ENCODE peak calls at places on chromosomes 4 and X, in seven cellular contexts. One of them, this sample, is unnamed.

GRCh38 chr4:86387013-86387412 is 27.2 kb upstream of the MAPK10 start:
- DNase-seq in NCI-H460: no peak
- DNase-seq in stimulated activated CD4-positive, alpha-beta T cell treated with anti-CD3 and anti-CD28 coated beads, Interleukin-15, amount 100 ng/mL, for 1 hour: no peak
- DNase-seq in BJ: no peak
- DNase-seq in NCI-H1092: no peak
- DNase-seq in activated T-cell treated with anti-CD3 and anti-CD28 coated beads for 24 hours: no peak
- DNase-seq in H54: no peak
- DNase-seq in this sample: no peak

GRCh38 chrX:68941385-68941952 is 112.6 kb downstream of the EFNB1 start:
- DNase-seq in NCI-H460: no peak
- DNase-seq in stimulated activated CD4-positive, alpha-beta T cell treated with anti-CD3 and anti-CD28 coated beads, Interleukin-15, amount 100 ng/mL, for 1 hour: no peak
- DNase-seq in BJ: no peak
- DNase-seq in NCI-H1092: no peak
- DNase-seq in activated T-cell treated with anti-CD3 and anti-CD28 coated beads for 24 hours: no peak
- DNase-seq in H54: no peak
- DNase-seq in this sample: no peak

GRCh38 chr4:5747746-5748365 is 36.9 kb downstream of the EVC start:
- DNase-seq in NCI-H460: no peak
- DNase-seq in stimulated activated CD4-positive, alpha-beta T cell treated with anti-CD3 and anti-CD28 coated beads, Interleukin-15, amount 100 ng/mL, for 1 hour: no peak
- DNase-seq in BJ: peak
- DNase-seq in NCI-H1092: no peak
- DNase-seq in activated T-cell treated with anti-CD3 and anti-CD28 coated beads for 24 hours: no peak
- DNase-seq in H54: no peak
- DNase-seq in this sample: no peak

GRCh38 chrX:151151668-151152267 is 24.6 kb upstream of the GPR50 start:
- DNase-seq in NCI-H460: peak
- DNase-seq in stimulated activated CD4-positive, alpha-beta T cell treated with anti-CD3 and anti-CD28 coated beads, Interleukin-15, amount 100 ng/mL, for 1 hour: no peak
- DNase-seq in BJ: no peak
- DNase-seq in NCI-H1092: peak
- DNase-seq in activated T-cell treated with anti-CD3 and anti-CD28 coated beads for 24 hours: peak
- DNase-seq in H54: no peak
- DNase-seq in this sample: peak

GRCh38 chrX:13254076-13254785 is 65.6 kb downstream of the ATXN3L start:
- DNase-seq in NCI-H460: peak
- DNase-seq in stimulated activated CD4-positive, alpha-beta T cell treated with anti-CD3 and anti-CD28 coated beads, Interleukin-15, amount 100 ng/mL, for 1 hour: no peak
- DNase-seq in BJ: no peak
- DNase-seq in NCI-H1092: no peak
- DNase-seq in activated T-cell treated with anti-CD3 and anti-CD28 coated beads for 24 hours: no peak
- DNase-seq in H54: peak
- DNase-seq in this sample: no peak

GRCh38 chrX:47166126-47166525 is 21.1 kb downstream of the RBM10 start:
- DNase-seq in NCI-H460: no peak
- DNase-seq in stimulated activated CD4-positive, alpha-beta T cell treated with anti-CD3 and anti-CD28 coated beads, Interleukin-15, amount 100 ng/mL, for 1 hour: no peak
- DNase-seq in BJ: no peak
- DNase-seq in NCI-H1092: no peak
- DNase-seq in activated T-cell treated with anti-CD3 and anti-CD28 coated beads for 24 hours: no peak
- DNase-seq in H54: no peak
- DNase-seq in this sample: no peak

GRCh38 chrX:115940888-115941332 is 229.6 kb upstream of the AGTR2 start:
- DNase-seq in NCI-H460: no peak
- DNase-seq in stimulated activated CD4-positive, alpha-beta T cell treated with anti-CD3 and anti-CD28 coated beads, Interleukin-15, amount 100 ng/mL, for 1 hour: no peak
- DNase-seq in BJ: no peak
- DNase-seq in NCI-H1092: peak
- DNase-seq in activated T-cell treated with anti-CD3 and anti-CD28 coated beads for 24 hours: no peak
- DNase-seq in H54: no peak
- DNase-seq in this sample: no peak

GRCh38 chr4:101790521-101791188 is at the start of gene BANK1:
- DNase-seq in NCI-H460: no peak
- DNase-seq in stimulated activated CD4-positive, alpha-beta T cell treated with anti-CD3 and anti-CD28 coated beads, Interleukin-15, amount 100 ng/mL, for 1 hour: no peak
- DNase-seq in BJ: no peak
- DNase-seq in NCI-H1092: peak
- DNase-seq in activated T-cell treated with anti-CD3 and anti-CD28 coated beads for 24 hours: peak
- DNase-seq in H54: no peak
- DNase-seq in this sample: peak

GRCh38 chrX:3939967-3940610 is 226.6 kb upstream of the PRKX start:
- DNase-seq in NCI-H460: peak
- DNase-seq in stimulated activated CD4-positive, alpha-beta T cell treated with anti-CD3 and anti-CD28 coated beads, Interleukin-15, amount 100 ng/mL, for 1 hour: no peak
- DNase-seq in BJ: no peak
- DNase-seq in NCI-H1092: no peak
- DNase-seq in activated T-cell treated with anti-CD3 and anti-CD28 coated beads for 24 hours: no peak
- DNase-seq in H54: no peak
- DNase-seq in this sample: peak

GRCh38 chrX:118823263-118824172 is at the start of gene ZCCHC12:
- DNase-seq in NCI-H460: no peak
- DNase-seq in stimulated activated CD4-positive, alpha-beta T cell treated with anti-CD3 and anti-CD28 coated beads, Interleukin-15, amount 100 ng/mL, for 1 hour: no peak
- DNase-seq in BJ: no peak
- DNase-seq in NCI-H1092: peak
- DNase-seq in activated T-cell treated with anti-CD3 and anti-CD28 coated beads for 24 hours: peak
- DNase-seq in H54: peak
- DNase-seq in this sample: peak

GRCh38 chrX:78123190-78123589 is 16.3 kb downstream of the TAF9B start:
- DNase-seq in NCI-H460: no peak
- DNase-seq in stimulated activated CD4-positive, alpha-beta T cell treated with anti-CD3 and anti-CD28 coated beads, Interleukin-15, amount 100 ng/mL, for 1 hour: no peak
- DNase-seq in BJ: no peak
- DNase-seq in NCI-H1092: no peak
- DNase-seq in activated T-cell treated with anti-CD3 and anti-CD28 coated beads for 24 hours: peak
- DNase-seq in H54: no peak
- DNase-seq in this sample: no peak

GRCh38 chrX:153725039-153725831 is 579 bp downstream of the ABCD1 start:
- DNase-seq in NCI-H460: no peak
- DNase-seq in stimulated activated CD4-positive, alpha-beta T cell treated with anti-CD3 and anti-CD28 coated beads, Interleukin-15, amount 100 ng/mL, for 1 hour: no peak
- DNase-seq in BJ: no peak
- DNase-seq in NCI-H1092: no peak
- DNase-seq in activated T-cell treated with anti-CD3 and anti-CD28 coated beads for 24 hours: no peak
- DNase-seq in H54: no peak
- DNase-seq in this sample: no peak

GRCh38 chrX:105910563-105911105 is 88.3 kb downstream of the NRK start:
- DNase-seq in NCI-H460: no peak
- DNase-seq in stimulated activated CD4-positive, alpha-beta T cell treated with anti-CD3 and anti-CD28 coated beads, Interleukin-15, amount 100 ng/mL, for 1 hour: no peak
- DNase-seq in BJ: no peak
- DNase-seq in NCI-H1092: no peak
- DNase-seq in activated T-cell treated with anti-CD3 and anti-CD28 coated beads for 24 hours: no peak
- DNase-seq in H54: no peak
- DNase-seq in this sample: no peak

GRCh38 chr4:19780871-19781270 is 470.8 kb upstream of the SLIT2 start:
- DNase-seq in NCI-H460: no peak
- DNase-seq in stimulated activated CD4-positive, alpha-beta T cell treated with anti-CD3 and anti-CD28 coated beads, Interleukin-15, amount 100 ng/mL, for 1 hour: no peak
- DNase-seq in BJ: no peak
- DNase-seq in NCI-H1092: no peak
- DNase-seq in activated T-cell treated with anti-CD3 and anti-CD28 coated beads for 24 hours: no peak
- DNase-seq in H54: no peak
- DNase-seq in this sample: no peak

GRCh38 chr4:155954118-155954503 is 445 bp upstream of the CTSO start:
- DNase-seq in NCI-H460: no peak
- DNase-seq in stimulated activated CD4-positive, alpha-beta T cell treated with anti-CD3 and anti-CD28 coated beads, Interleukin-15, amount 100 ng/mL, for 1 hour: no peak
- DNase-seq in BJ: no peak
- DNase-seq in NCI-H1092: no peak
- DNase-seq in activated T-cell treated with anti-CD3 and anti-CD28 coated beads for 24 hours: no peak
- DNase-seq in H54: no peak
- DNase-seq in this sample: no peak

GRCh38 chr4:142396279-142396678 is 449.8 kb downstream of the INPP4B start:
- DNase-seq in NCI-H460: no peak
- DNase-seq in stimulated activated CD4-positive, alpha-beta T cell treated with anti-CD3 and anti-CD28 coated beads, Interleukin-15, amount 100 ng/mL, for 1 hour: no peak
- DNase-seq in BJ: no peak
- DNase-seq in NCI-H1092: no peak
- DNase-seq in activated T-cell treated with anti-CD3 and anti-CD28 coated beads for 24 hours: no peak
- DNase-seq in H54: no peak
- DNase-seq in this sample: no peak

GRCh38 chr4:39846135-39846534 is 131.6 kb downstream of the PDS5A start:
- DNase-seq in NCI-H460: no peak
- DNase-seq in stimulated activated CD4-positive, alpha-beta T cell treated with anti-CD3 and anti-CD28 coated beads, Interleukin-15, amount 100 ng/mL, for 1 hour: no peak
- DNase-seq in BJ: no peak
- DNase-seq in NCI-H1092: no peak
- DNase-seq in activated T-cell treated with anti-CD3 and anti-CD28 coated beads for 24 hours: no peak
- DNase-seq in H54: no peak
- DNase-seq in this sample: no peak

GRCh38 chrX:84876876-84877275 is 126.8 kb upstream of the APOOL start:
- DNase-seq in NCI-H460: no peak
- DNase-seq in stimulated activated CD4-positive, alpha-beta T cell treated with anti-CD3 and anti-CD28 coated beads, Interleukin-15, amount 100 ng/mL, for 1 hour: no peak
- DNase-seq in BJ: no peak
- DNase-seq in NCI-H1092: no peak
- DNase-seq in activated T-cell treated with anti-CD3 and anti-CD28 coated beads for 24 hours: no peak
- DNase-seq in H54: no peak
- DNase-seq in this sample: no peak

GRCh38 chrX:108415891-108416290 is 22.3 kb downstream of the COL4A6 start:
- DNase-seq in NCI-H460: no peak
- DNase-seq in stimulated activated CD4-positive, alpha-beta T cell treated with anti-CD3 and anti-CD28 coated beads, Interleukin-15, amount 100 ng/mL, for 1 hour: no peak
- DNase-seq in BJ: no peak
- DNase-seq in NCI-H1092: no peak
- DNase-seq in activated T-cell treated with anti-CD3 and anti-CD28 coated beads for 24 hours: no peak
- DNase-seq in H54: no peak
- DNase-seq in this sample: no peak

GRCh38 chrX:35339796-35340195 is 397.2 kb downstream of the FAM47B start:
- DNase-seq in NCI-H460: no peak
- DNase-seq in stimulated activated CD4-positive, alpha-beta T cell treated with anti-CD3 and anti-CD28 coated beads, Interleukin-15, amount 100 ng/mL, for 1 hour: no peak
- DNase-seq in BJ: no peak
- DNase-seq in NCI-H1092: no peak
- DNase-seq in activated T-cell treated with anti-CD3 and anti-CD28 coated beads for 24 hours: no peak
- DNase-seq in H54: no peak
- DNase-seq in this sample: peak

GRCh38 chrX:10697552-10697951 is 77.2 kb upstream of the MID1 start:
- DNase-seq in NCI-H460: no peak
- DNase-seq in stimulated activated CD4-positive, alpha-beta T cell treated with anti-CD3 and anti-CD28 coated beads, Interleukin-15, amount 100 ng/mL, for 1 hour: no peak
- DNase-seq in BJ: no peak
- DNase-seq in NCI-H1092: no peak
- DNase-seq in activated T-cell treated with anti-CD3 and anti-CD28 coated beads for 24 hours: no peak
- DNase-seq in H54: no peak
- DNase-seq in this sample: no peak

GRCh38 chrX:129957241-129958099 is 25.0 kb upstream of the BCORL1 start:
- DNase-seq in NCI-H460: no peak
- DNase-seq in stimulated activated CD4-positive, alpha-beta T cell treated with anti-CD3 and anti-CD28 coated beads, Interleukin-15, amount 100 ng/mL, for 1 hour: no peak
- DNase-seq in BJ: no peak
- DNase-seq in NCI-H1092: no peak
- DNase-seq in activated T-cell treated with anti-CD3 and anti-CD28 coated beads for 24 hours: no peak
- DNase-seq in H54: no peak
- DNase-seq in this sample: peak

GRCh38 chr4:150358691-150359090 is 223.3 kb upstream of the MAB21L2 start:
- DNase-seq in NCI-H460: no peak
- DNase-seq in stimulated activated CD4-positive, alpha-beta T cell treated with anti-CD3 and anti-CD28 coated beads, Interleukin-15, amount 100 ng/mL, for 1 hour: no peak
- DNase-seq in BJ: no peak
- DNase-seq in NCI-H1092: no peak
- DNase-seq in activated T-cell treated with anti-CD3 and anti-CD28 coated beads for 24 hours: no peak
- DNase-seq in H54: no peak
- DNase-seq in this sample: no peak

GRCh38 chr4:85084371-85085170 is 118.1 kb upstream of the WDFY3 start:
- DNase-seq in NCI-H460: peak
- DNase-seq in stimulated activated CD4-positive, alpha-beta T cell treated with anti-CD3 and anti-CD28 coated beads, Interleukin-15, amount 100 ng/mL, for 1 hour: no peak
- DNase-seq in BJ: no peak
- DNase-seq in NCI-H1092: peak
- DNase-seq in activated T-cell treated with anti-CD3 and anti-CD28 coated beads for 24 hours: no peak
- DNase-seq in H54: no peak
- DNase-seq in this sample: peak

GRCh38 chrX:154436597-154437397 is at the start of gene GDI1:
- DNase-seq in NCI-H460: peak
- DNase-seq in stimulated activated CD4-positive, alpha-beta T cell treated with anti-CD3 and anti-CD28 coated beads, Interleukin-15, amount 100 ng/mL, for 1 hour: peak
- DNase-seq in BJ: no peak
- DNase-seq in NCI-H1092: peak
- DNase-seq in activated T-cell treated with anti-CD3 and anti-CD28 coated beads for 24 hours: peak
- DNase-seq in H54: peak
- DNase-seq in this sample: peak

GRCh38 chr4:70927502-70928139 is 25.5 kb downstream of the MOB1B start:
- DNase-seq in NCI-H460: no peak
- DNase-seq in stimulated activated CD4-positive, alpha-beta T cell treated with anti-CD3 and anti-CD28 coated beads, Interleukin-15, amount 100 ng/mL, for 1 hour: no peak
- DNase-seq in BJ: no peak
- DNase-seq in NCI-H1092: no peak
- DNase-seq in activated T-cell treated with anti-CD3 and anti-CD28 coated beads for 24 hours: no peak
- DNase-seq in H54: no peak
- DNase-seq in this sample: no peak

GRCh38 chr4:87030606-87031441 is 96.0 kb downstream of the AFF1 start:
- DNase-seq in NCI-H460: no peak
- DNase-seq in stimulated activated CD4-positive, alpha-beta T cell treated with anti-CD3 and anti-CD28 coated beads, Interleukin-15, amount 100 ng/mL, for 1 hour: no peak
- DNase-seq in BJ: no peak
- DNase-seq in NCI-H1092: no peak
- DNase-seq in activated T-cell treated with anti-CD3 and anti-CD28 coated beads for 24 hours: no peak
- DNase-seq in H54: no peak
- DNase-seq in this sample: no peak

GRCh38 chrX:53456254-53456653 is 22.1 kb upstream of the HSD17B10 start:
- DNase-seq in NCI-H460: peak
- DNase-seq in stimulated activated CD4-positive, alpha-beta T cell treated with anti-CD3 and anti-CD28 coated beads, Interleukin-15, amount 100 ng/mL, for 1 hour: no peak
- DNase-seq in BJ: no peak
- DNase-seq in NCI-H1092: no peak
- DNase-seq in activated T-cell treated with anti-CD3 and anti-CD28 coated beads for 24 hours: no peak
- DNase-seq in H54: no peak
- DNase-seq in this sample: peak

GRCh38 chr4:145523117-145523516 is 41.5 kb downstream of the SMAD1 start:
- DNase-seq in NCI-H460: no peak
- DNase-seq in stimulated activated CD4-positive, alpha-beta T cell treated with anti-CD3 and anti-CD28 coated beads, Interleukin-15, amount 100 ng/mL, for 1 hour: no peak
- DNase-seq in BJ: no peak
- DNase-seq in NCI-H1092: no peak
- DNase-seq in activated T-cell treated with anti-CD3 and anti-CD28 coated beads for 24 hours: no peak
- DNase-seq in H54: no peak
- DNase-seq in this sample: no peak

GRCh38 chr4:80094191-80094590 is 21.2 kb upstream of the ANTXR2 start:
- DNase-seq in NCI-H460: no peak
- DNase-seq in stimulated activated CD4-positive, alpha-beta T cell treated with anti-CD3 and anti-CD28 coated beads, Interleukin-15, amount 100 ng/mL, for 1 hour: no peak
- DNase-seq in BJ: no peak
- DNase-seq in NCI-H1092: no peak
- DNase-seq in activated T-cell treated with anti-CD3 and anti-CD28 coated beads for 24 hours: no peak
- DNase-seq in H54: no peak
- DNase-seq in this sample: no peak

GRCh38 chrX:139192386-139192961 is 338.1 kb upstream of the F9 start:
- DNase-seq in NCI-H460: no peak
- DNase-seq in stimulated activated CD4-positive, alpha-beta T cell treated with anti-CD3 and anti-CD28 coated beads, Interleukin-15, amount 100 ng/mL, for 1 hour: no peak
- DNase-seq in BJ: no peak
- DNase-seq in NCI-H1092: no peak
- DNase-seq in activated T-cell treated with anti-CD3 and anti-CD28 coated beads for 24 hours: no peak
- DNase-seq in H54: no peak
- DNase-seq in this sample: no peak

GRCh38 chrX:24396236-24396929 is 35.9 kb downstream of the SUPT20HL1 start:
- DNase-seq in NCI-H460: no peak
- DNase-seq in stimulated activated CD4-positive, alpha-beta T cell treated with anti-CD3 and anti-CD28 coated beads, Interleukin-15, amount 100 ng/mL, for 1 hour: no peak
- DNase-seq in BJ: no peak
- DNase-seq in NCI-H1092: peak
- DNase-seq in activated T-cell treated with anti-CD3 and anti-CD28 coated beads for 24 hours: no peak
- DNase-seq in H54: no peak
- DNase-seq in this sample: no peak

GRCh38 chrX:153744210-153745066 is 19.6 kb upstream of the PLXNB3 start:
- DNase-seq in NCI-H460: no peak
- DNase-seq in stimulated activated CD4-positive, alpha-beta T cell treated with anti-CD3 and anti-CD28 coated beads, Interleukin-15, amount 100 ng/mL, for 1 hour: no peak
- DNase-seq in BJ: no peak
- DNase-seq in NCI-H1092: peak
- DNase-seq in activated T-cell treated with anti-CD3 and anti-CD28 coated beads for 24 hours: no peak
- DNase-seq in H54: no peak
- DNase-seq in this sample: peak